ENCODE peak calls at places on chromosomes 6 and 20, in seven cellular contexts. One of them, this sample, is unnamed.

GRCh38 chr6:127900935-127901334 is at the start of gene THEMIS:
- DNase-seq in H9: no peak
- DNase-seq in mesendoderm: peak
- DNase-seq in trophoblast cell: no peak
- DNase-seq in IMR-90: no peak
- DNase-seq in mesenchymal stem cell: no peak
- DNase-seq in H1: no peak
- DNase-seq in this sample: no peak

GRCh38 chr6:6893701-6894100 is 214.1 kb upstream of the RREB1 start:
- DNase-seq in H1: no peak
- DNase-seq in mesendoderm: no peak
- DNase-seq in H9: no peak
- DNase-seq in trophoblast cell: no peak
- DNase-seq in IMR-90: no peak
- DNase-seq in mesenchymal stem cell: no peak
- DNase-seq in this sample: no peak

GRCh38 chr6:127971945-127972391 is 71.1 kb upstream of the THEMIS start:
- DNase-seq in trophoblast cell: peak
- DNase-seq in mesendoderm: peak
- DNase-seq in IMR-90: peak
- DNase-seq in mesenchymal stem cell: peak
- DNase-seq in H9: no peak
- DNase-seq in H1: no peak
- DNase-seq in this sample: no peak

GRCh38 chr6:157631388-157631787 is 191.7 kb upstream of the SNX9 start:
- DNase-seq in IMR-90: peak
- DNase-seq in H9: no peak
- DNase-seq in mesendoderm: peak
- DNase-seq in trophoblast cell: no peak
- DNase-seq in mesenchymal stem cell: no peak
- DNase-seq in H1: no peak
- DNase-seq in this sample: no peak

GRCh38 chr6:26043389-26044139 is 43.7 kb upstream of the HFE start:
- DNase-seq in IMR-90: peak
- DNase-seq in trophoblast cell: peak
- DNase-seq in H9: no peak
- DNase-seq in H1: no peak
- DNase-seq in mesenchymal stem cell: no peak
- DNase-seq in mesendoderm: peak
- DNase-seq in this sample: peak

GRCh38 chr6:128903715-128904114 is 20.8 kb downstream of the LAMA2 start:
- DNase-seq in H9: no peak
- DNase-seq in mesenchymal stem cell: no peak
- DNase-seq in IMR-90: no peak
- DNase-seq in trophoblast cell: no peak
- DNase-seq in H1: no peak
- DNase-seq in mesendoderm: peak
- DNase-seq in this sample: no peak

GRCh38 chr6:131995924-131996323 is 44.8 kb upstream of the CCN2 start:
- DNase-seq in IMR-90: peak
- DNase-seq in mesenchymal stem cell: peak
- DNase-seq in mesendoderm: no peak
- DNase-seq in H1: no peak
- DNase-seq in trophoblast cell: peak
- DNase-seq in H9: no peak
- DNase-seq in this sample: no peak

GRCh38 chr6:164505425-164505824 is 804.0 kb downstream of the C6orf118 start:
- DNase-seq in mesendoderm: no peak
- DNase-seq in IMR-90: no peak
- DNase-seq in mesenchymal stem cell: no peak
- DNase-seq in trophoblast cell: no peak
- DNase-seq in H1: no peak
- DNase-seq in H9: no peak
- DNase-seq in this sample: no peak

GRCh38 chr6:36120979-36121706 is 9.2 kb upstream of the MAPK13 start:
- DNase-seq in H1: no peak
- DNase-seq in trophoblast cell: peak
- DNase-seq in H9: no peak
- DNase-seq in IMR-90: no peak
- DNase-seq in mesendoderm: peak
- DNase-seq in mesenchymal stem cell: peak
- DNase-seq in this sample: no peak

GRCh38 chr6:157982580-157983438 is 1.1 kb downstream of the SYNJ2 start:
- DNase-seq in H9: no peak
- DNase-seq in IMR-90: peak
- DNase-seq in trophoblast cell: peak
- DNase-seq in mesendoderm: peak
- DNase-seq in H1: no peak
- DNase-seq in mesenchymal stem cell: peak
- DNase-seq in this sample: no peak

GRCh38 chr6:137165375-137166246 is 7.8 kb downstream of the IL22RA2 start:
- DNase-seq in H1: no peak
- DNase-seq in IMR-90: no peak
- DNase-seq in trophoblast cell: peak
- DNase-seq in mesenchymal stem cell: no peak
- DNase-seq in H9: no peak
- DNase-seq in mesendoderm: no peak
- DNase-seq in this sample: no peak

GRCh38 chr20:43983359-43983758 is 68.7 kb downstream of the TOX2 start:
- DNase-seq in H1: no peak
- DNase-seq in mesendoderm: peak
- DNase-seq in H9: peak
- DNase-seq in mesenchymal stem cell: no peak
- DNase-seq in IMR-90: no peak
- DNase-seq in trophoblast cell: peak
- DNase-seq in this sample: no peak

GRCh38 chr20:32527052-32527446 is 58.1 kb downstream of the NOL4L start:
- DNase-seq in mesenchymal stem cell: no peak
- DNase-seq in trophoblast cell: no peak
- DNase-seq in H1: no peak
- DNase-seq in mesendoderm: no peak
- DNase-seq in IMR-90: no peak
- DNase-seq in H9: no peak
- DNase-seq in this sample: no peak

GRCh38 chr6:10441004-10441654 is 26.3 kb upstream of the TFAP2A start:
- DNase-seq in mesendoderm: peak
- DNase-seq in trophoblast cell: peak
- DNase-seq in mesenchymal stem cell: peak
- DNase-seq in H1: no peak
- DNase-seq in H9: no peak
- DNase-seq in IMR-90: peak
- DNase-seq in this sample: no peak

GRCh38 chr6:149922642-149923326 is at the start of gene RAET1G:
- DNase-seq in mesenchymal stem cell: peak
- DNase-seq in mesendoderm: peak
- DNase-seq in H9: peak
- DNase-seq in IMR-90: peak
- DNase-seq in H1: peak
- DNase-seq in trophoblast cell: peak
- DNase-seq in this sample: peak

GRCh38 chr20:46772901-46773300 is 63.5 kb downstream of the SLC2A10 start:
- DNase-seq in trophoblast cell: peak
- DNase-seq in mesenchymal stem cell: no peak
- DNase-seq in H9: no peak
- DNase-seq in IMR-90: no peak
- DNase-seq in H1: no peak
- DNase-seq in mesendoderm: peak
- DNase-seq in this sample: no peak

GRCh38 chr6:119966484-119966883 is 616.9 kb upstream of the MAN1A1 start:
- DNase-seq in mesenchymal stem cell: no peak
- DNase-seq in trophoblast cell: no peak
- DNase-seq in mesendoderm: peak
- DNase-seq in H1: peak
- DNase-seq in IMR-90: no peak
- DNase-seq in H9: peak
- DNase-seq in this sample: no peak

GRCh38 chr6:125858427-125859320 is 67.9 kb downstream of the NCOA7 start:
- DNase-seq in mesendoderm: peak
- DNase-seq in mesenchymal stem cell: peak
- DNase-seq in IMR-90: peak
- DNase-seq in H9: peak
- DNase-seq in trophoblast cell: peak
- DNase-seq in H1: peak
- DNase-seq in this sample: peak

GRCh38 chr6:132261354-132261753 is 139.9 kb downstream of the MOXD1 start:
- DNase-seq in IMR-90: peak
- DNase-seq in trophoblast cell: no peak
- DNase-seq in H9: no peak
- DNase-seq in mesenchymal stem cell: no peak
- DNase-seq in mesendoderm: no peak
- DNase-seq in H1: no peak
- DNase-seq in this sample: no peak

GRCh38 chr6:39451831-39452230 is 129.3 kb upstream of the KCNK16 start:
- DNase-seq in IMR-90: no peak
- DNase-seq in H1: peak
- DNase-seq in H9: peak
- DNase-seq in mesenchymal stem cell: no peak
- DNase-seq in mesendoderm: peak
- DNase-seq in trophoblast cell: peak
- DNase-seq in this sample: no peak

GRCh38 chr6:119643866-119644265 is 294.3 kb upstream of the MAN1A1 start:
- DNase-seq in H9: no peak
- DNase-seq in mesenchymal stem cell: no peak
- DNase-seq in H1: no peak
- DNase-seq in mesendoderm: no peak
- DNase-seq in IMR-90: no peak
- DNase-seq in trophoblast cell: no peak
- DNase-seq in this sample: no peak

GRCh38 chr6:26401987-26402658 is at the start of gene BTN3A1:
- DNase-seq in H1: no peak
- DNase-seq in mesendoderm: peak
- DNase-seq in IMR-90: peak
- DNase-seq in trophoblast cell: peak
- DNase-seq in mesenchymal stem cell: peak
- DNase-seq in H9: peak
- DNase-seq in this sample: peak

GRCh38 chr6:109781001-109781400 is 89.9 kb downstream of the FIG4 start:
- DNase-seq in IMR-90: no peak
- DNase-seq in H9: no peak
- DNase-seq in mesendoderm: no peak
- DNase-seq in H1: no peak
- DNase-seq in trophoblast cell: no peak
- DNase-seq in mesenchymal stem cell: no peak
- DNase-seq in this sample: no peak

GRCh38 chr20:22931653-22932052 is 103.5 kb upstream of the SSTR4 start:
- DNase-seq in IMR-90: no peak
- DNase-seq in H9: no peak
- DNase-seq in mesenchymal stem cell: no peak
- DNase-seq in H1: no peak
- DNase-seq in mesendoderm: no peak
- DNase-seq in trophoblast cell: no peak
- DNase-seq in this sample: no peak
- H2BK120ac ChIP-seq in IMR-90: no peak
- H2BK120ac ChIP-seq in H9: no peak
- H2BK120ac ChIP-seq in mesenchymal stem cell: no peak
- H2BK120ac ChIP-seq in H1: no peak
- H2BK120ac ChIP-seq in mesendoderm: no peak
- H2BK120ac ChIP-seq in trophoblast cell: no peak
- H2BK120ac ChIP-seq in this sample: no peak

GRCh38 chr20:36573798-36574277 is 441 bp downstream of the TGIF2 start:
- DNase-seq in mesenchymal stem cell: peak
- DNase-seq in H9: no peak
- DNase-seq in H1: no peak
- DNase-seq in trophoblast cell: no peak
- DNase-seq in IMR-90: no peak
- DNase-seq in mesendoderm: no peak
- DNase-seq in this sample: no peak

GRCh38 chr20:36571564-36572504 is 1.6 kb upstream of the TGIF2 start:
- DNase-seq in IMR-90: no peak
- DNase-seq in trophoblast cell: no peak
- DNase-seq in H1: peak
- DNase-seq in mesenchymal stem cell: peak
- DNase-seq in mesendoderm: peak
- DNase-seq in H9: peak
- DNase-seq in this sample: no peak

GRCh38 chr20:36573103-36573797 is at the start of gene TGIF2:
- DNase-seq in mesendoderm: peak
- DNase-seq in H9: peak
- DNase-seq in IMR-90: peak
- DNase-seq in H1: peak
- DNase-seq in trophoblast cell: peak
- DNase-seq in mesenchymal stem cell: peak
- DNase-seq in this sample: peak

GRCh38 chr20:36572701-36573102 is 695 bp upstream of the TGIF2 start:
- DNase-seq in mesendoderm: peak
- DNase-seq in mesenchymal stem cell: peak
- DNase-seq in H1: no peak
- DNase-seq in IMR-90: peak
- DNase-seq in trophoblast cell: peak
- DNase-seq in H9: peak
- DNase-seq in this sample: peak

GRCh38 chr20:36569847-36570429 is 3.5 kb upstream of the TGIF2 start:
- DNase-seq in H1: no peak
- DNase-seq in IMR-90: peak
- DNase-seq in H9: peak
- DNase-seq in trophoblast cell: peak
- DNase-seq in mesenchymal stem cell: peak
- DNase-seq in mesendoderm: peak
- DNase-seq in this sample: no peak
- H3K4me2 ChIP-seq in H1: no peak
- H3K4me2 ChIP-seq in IMR-90: no peak
- H3K4me2 ChIP-seq in H9: no peak
- H3K4me2 ChIP-seq in trophoblast cell: no peak
- H3K4me2 ChIP-seq in mesenchymal stem cell: no peak
- H3K4me2 ChIP-seq in mesendoderm: no peak
- H3K4me2 ChIP-seq in this sample: no peak

GRCh38 chr20:8690074-8690473 is 378.8 kb upstream of the PLCB4 start:
- DNase-seq in H9: no peak
- DNase-seq in H1: no peak
- DNase-seq in mesenchymal stem cell: no peak
- DNase-seq in mesendoderm: no peak
- DNase-seq in trophoblast cell: no peak
- DNase-seq in IMR-90: no peak
- DNase-seq in this sample: no peak

GRCh38 chr20:8689337-8689736 is 379.6 kb upstream of the PLCB4 start:
- DNase-seq in mesenchymal stem cell: no peak
- DNase-seq in trophoblast cell: no peak
- DNase-seq in H9: no peak
- DNase-seq in mesendoderm: no peak
- DNase-seq in IMR-90: no peak
- DNase-seq in H1: no peak
- DNase-seq in this sample: no peak

DNA sequence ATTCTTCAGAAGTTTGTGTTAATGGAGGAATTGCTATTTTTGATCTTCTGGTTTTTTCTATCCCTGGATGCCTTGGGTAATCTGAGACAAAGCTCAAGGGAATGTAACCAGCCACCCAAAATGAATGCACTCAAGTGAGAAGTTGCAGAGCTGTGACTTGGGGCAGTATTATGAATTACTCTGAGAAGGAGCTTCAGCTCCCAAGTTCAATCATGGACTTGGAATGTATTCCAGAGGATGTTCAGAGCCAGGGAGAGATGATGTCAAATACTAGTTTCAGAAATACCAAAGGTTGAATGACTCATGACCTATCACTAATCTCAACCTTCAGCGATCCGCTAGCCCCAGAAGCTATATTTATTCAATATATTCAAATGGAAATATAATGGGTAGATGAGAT is 375.2 kb upstream of the PLCB4 start:
- DNase-seq in IMR-90: peak
- DNase-seq in H1: no peak
- DNase-seq in mesendoderm: no peak
- DNase-seq in H9: no peak
- DNase-seq in mesenchymal stem cell: peak
- DNase-seq in trophoblast cell: peak
- DNase-seq in this sample: no peak
- H2BK120ac ChIP-seq in IMR-90: no peak
- H2BK120ac ChIP-seq in H1: no peak
- H2BK120ac ChIP-seq in mesendoderm: no peak
- H2BK120ac ChIP-seq in H9: no peak
- H2BK120ac ChIP-seq in mesenchymal stem cell: no peak
- H2BK120ac ChIP-seq in trophoblast cell: no peak
- H2BK120ac ChIP-seq in this sample: no peak

GRCh38 chr20:57219071-57219677 is 47.3 kb downstream of the BMP7 start:
- DNase-seq in H1: no peak
- DNase-seq in IMR-90: no peak
- DNase-seq in H9: no peak
- DNase-seq in mesenchymal stem cell: no peak
- DNase-seq in mesendoderm: no peak
- DNase-seq in trophoblast cell: no peak
- DNase-seq in this sample: no peak
- H3K4me2 ChIP-seq in H1: no peak
- H3K4me2 ChIP-seq in IMR-90: no peak
- H3K4me2 ChIP-seq in H9: no peak
- H3K4me2 ChIP-seq in mesenchymal stem cell: no peak
- H3K4me2 ChIP-seq in mesendoderm: no peak
- H3K4me2 ChIP-seq in trophoblast cell: no peak
- H3K4me2 ChIP-seq in this sample: no peak

This sample was measured in neuronal stem cell.